ENCODE peak calls at places on chromosome 3, in seven cellular contexts. L is retinal pigment epithelial cell; H is HFF-Myc; S is G401; U is stimulated activated CD8-positive, alpha-beta memory T cell treated with anti-CD3 and anti-CD28 coated beads, Interleukin-15, amount 100 ng/mL, for 24 hours; M is NCI-H1092 treated with DMSO at 0.1 percent for 48 hours; N is cardiac fibroblast. B is an unnamed sample.
A peak's percentile ranks its signal among the peaks of the same experiment; 100 is the strongest.

GRCh38 chr3:75001330-75001729 is 386.9 kb upstream of the CNTN3 start:
- DNase-seq in M (peak; percentile 25), H (no peak), N (peak; percentile 4), U (no peak), L (no peak), S (peak; percentile 6), B (no peak)

GRCh38 chr3:101873619-101874018 is 24.3 kb downstream of the NFKBIZ start:
- DNase-seq in L (no peak), H (no peak), M (no peak), S (no peak), N (peak; percentile 44), U (no peak), B (no peak)

GRCh38 chr3:29565236-29565635 is 284.4 kb downstream of the RBMS3 start:
- DNase-seq in H (no peak), M (no peak), L (no peak), S (no peak), N (peak; percentile 43), U (no peak), B (no peak)

GRCh38 chr3:143484851-143485512 is 363.3 kb downstream of the SLC9A9 start:
- DNase-seq in M (no peak), L (no peak), N (no peak), U (no peak), S (no peak), H (no peak), B (no peak)

GRCh38 chr3:14422016-14422963 is 19.9 kb downstream of the SLC6A6 start:
- DNase-seq in U (no peak), H (no peak), L (no peak), S (no peak), N (no peak), M (no peak), B (no peak)

GRCh38 chr3:14016900-14017475 is 107.7 kb downstream of the CHCHD4 start:
- DNase-seq in U (no peak), N (no peak), S (no peak), M (no peak), H (no peak), L (no peak), B (no peak)

GRCh38 chr3:80889643-80890042 is 871.8 kb downstream of the GBE1 start:
- DNase-seq in U (no peak), L (no peak), H (no peak), N (no peak), M (no peak), S (no peak), B (peak; percentile 22)

GRCh38 chr3:175179055-175179454 is 319.9 kb downstream of the NAALADL2 start:
- DNase-seq in L (no peak), U (no peak), M (peak; percentile 12), S (no peak), N (no peak), H (no peak), B (no peak)

GRCh38 chr3:27722957-27723802 is 1.1 kb upstream of the EOMES start:
- DNase-seq in L (no peak), M (no peak), N (no peak), S (peak; percentile 9), H (no peak), U (no peak), B (no peak)

GRCh38 chr3:78937486-78937885 is 830.3 kb downstream of the ROBO1 start:
- DNase-seq in S (no peak), M (peak; percentile 31), U (no peak), N (no peak), H (no peak), L (no peak), B (no peak)

GRCh38 chr3:114506622-114507300 is 212.9 kb downstream of the TIGIT start:
- DNase-seq in M (no peak), H (no peak), U (no peak), L (no peak), N (peak; percentile 14), S (no peak), B (no peak)

GRCh38 chr3:107619549-107619948 is 96.8 kb downstream of the BBX start:
- DNase-seq in M (no peak), L (no peak), S (no peak), H (no peak), U (no peak), N (no peak), B (no peak)

GRCh38 chr3:161150001-161150525 is 44.9 kb upstream of the B3GALNT1 start:
- DNase-seq in M (no peak), L (no peak), H (no peak), U (no peak), N (no peak), S (no peak), B (no peak)

GRCh38 chr3:136731274-136731884 is 20.8 kb downstream of the STAG1 start:
- DNase-seq in H (no peak), N (no peak), M (no peak), L (no peak), S (peak; percentile 63), U (no peak), B (no peak)

GRCh38 chr3:101829066-101829830 is 20.1 kb upstream of the NFKBIZ start:
- DNase-seq in N (peak; percentile 66), L (no peak), S (peak; percentile 34), H (peak; percentile 52), M (peak; percentile 20), U (no peak), B (no peak)

GRCh38 chr3:42122261-42123011 is 31.3 kb downstream of the TRAK1 start:
- DNase-seq in S (no peak), L (no peak), H (no peak), U (no peak), N (no peak), M (no peak), B (no peak)

GRCh38 chr3:139718415-139718814 is 40.6 kb upstream of the NMNAT3 start:
- DNase-seq in N (peak; percentile 53), H (peak; percentile 6), U (no peak), S (peak; percentile 46), L (peak; percentile 12), M (peak; percentile 25), B (no peak)

GRCh38 chr3:30605005-30605404 is 1.4 kb upstream of the TGFBR2 start:
- DNase-seq in U (no peak), L (no peak), M (no peak), N (no peak), H (no peak), S (no peak), B (no peak)

GRCh38 chr3:158792709-158793108 is 9.1 kb upstream of the MFSD1 start:
- DNase-seq in N (peak; percentile 89), H (no peak), M (no peak), S (no peak), U (no peak), L (no peak), B (no peak)

B was measured in glomerular endothelial cell.